ENCODE peak calls at places on chromosome 9, in six cellular contexts. One of them, this sample, is unnamed.

GRCh38 chr9:87505869-87506678 is 8.4 kb downstream of the DAPK1 start:
- DNase-seq in activated naive CD4-positive, alpha-beta T cell treated with anti-CD3 and anti-CD28 coated beads for 36 hours: no peak
- DNase-seq in effector memory CD8-positive, alpha-beta T cell: no peak
- DNase-seq in stimulated activated CD4-positive, alpha-beta T cell treated with anti-CD3 and anti-CD28 coated beads, TNF-alpha, amount 100 ng/mL, for 48 hours: no peak
- DNase-seq in transverse colon: no peak
- DNase-seq in NCI-H1694 treated with DMSO at 0.1 percent for 48 hours: no peak
- DNase-seq in this sample: no peak

GRCh38 chr9:129646252-129646651 is 4.3 kb upstream of the ASB6 start:
- DNase-seq in activated naive CD4-positive, alpha-beta T cell treated with anti-CD3 and anti-CD28 coated beads for 36 hours: no peak
- DNase-seq in effector memory CD8-positive, alpha-beta T cell: no peak
- DNase-seq in stimulated activated CD4-positive, alpha-beta T cell treated with anti-CD3 and anti-CD28 coated beads, TNF-alpha, amount 100 ng/mL, for 48 hours: no peak
- DNase-seq in transverse colon: no peak
- DNase-seq in NCI-H1694 treated with DMSO at 0.1 percent for 48 hours: no peak
- DNase-seq in this sample: no peak

GRCh38 chr9:74293479-74293878 is 203.7 kb upstream of the RORB start:
- DNase-seq in activated naive CD4-positive, alpha-beta T cell treated with anti-CD3 and anti-CD28 coated beads for 36 hours: no peak
- DNase-seq in effector memory CD8-positive, alpha-beta T cell: no peak
- DNase-seq in stimulated activated CD4-positive, alpha-beta T cell treated with anti-CD3 and anti-CD28 coated beads, TNF-alpha, amount 100 ng/mL, for 48 hours: no peak
- DNase-seq in transverse colon: no peak
- DNase-seq in NCI-H1694 treated with DMSO at 0.1 percent for 48 hours: no peak
- DNase-seq in this sample: no peak

GRCh38 chr9:130175355-130175754 is 3.2 kb downstream of the NCS1 start:
- DNase-seq in activated naive CD4-positive, alpha-beta T cell treated with anti-CD3 and anti-CD28 coated beads for 36 hours: no peak
- DNase-seq in effector memory CD8-positive, alpha-beta T cell: no peak
- DNase-seq in stimulated activated CD4-positive, alpha-beta T cell treated with anti-CD3 and anti-CD28 coated beads, TNF-alpha, amount 100 ng/mL, for 48 hours: no peak
- DNase-seq in transverse colon: no peak
- DNase-seq in NCI-H1694 treated with DMSO at 0.1 percent for 48 hours: no peak
- DNase-seq in this sample: no peak

GRCh38 chr9:124839612-124840299 is 13.5 kb upstream of the WDR38 start:
- DNase-seq in activated naive CD4-positive, alpha-beta T cell treated with anti-CD3 and anti-CD28 coated beads for 36 hours: no peak
- DNase-seq in effector memory CD8-positive, alpha-beta T cell: no peak
- DNase-seq in stimulated activated CD4-positive, alpha-beta T cell treated with anti-CD3 and anti-CD28 coated beads, TNF-alpha, amount 100 ng/mL, for 48 hours: no peak
- DNase-seq in transverse colon: no peak
- DNase-seq in NCI-H1694 treated with DMSO at 0.1 percent for 48 hours: no peak
- DNase-seq in this sample: no peak

GRCh38 chr9:82260691-82261090 is 272.1 kb downstream of the SPATA31D1 start:
- DNase-seq in activated naive CD4-positive, alpha-beta T cell treated with anti-CD3 and anti-CD28 coated beads for 36 hours: no peak
- DNase-seq in effector memory CD8-positive, alpha-beta T cell: no peak
- DNase-seq in stimulated activated CD4-positive, alpha-beta T cell treated with anti-CD3 and anti-CD28 coated beads, TNF-alpha, amount 100 ng/mL, for 48 hours: no peak
- DNase-seq in transverse colon: no peak
- DNase-seq in NCI-H1694 treated with DMSO at 0.1 percent for 48 hours: no peak
- DNase-seq in this sample: no peak

GRCh38 chr9:21813575-21814473 is 11.4 kb downstream of the MTAP start:
- DNase-seq in activated naive CD4-positive, alpha-beta T cell treated with anti-CD3 and anti-CD28 coated beads for 36 hours: peak
- DNase-seq in effector memory CD8-positive, alpha-beta T cell: peak
- DNase-seq in stimulated activated CD4-positive, alpha-beta T cell treated with anti-CD3 and anti-CD28 coated beads, TNF-alpha, amount 100 ng/mL, for 48 hours: no peak
- DNase-seq in transverse colon: peak
- DNase-seq in NCI-H1694 treated with DMSO at 0.1 percent for 48 hours: peak
- DNase-seq in this sample: peak

GRCh38 chr9:136007906-136008692 is 46.9 kb upstream of the UBAC1 start:
- DNase-seq in activated naive CD4-positive, alpha-beta T cell treated with anti-CD3 and anti-CD28 coated beads for 36 hours: no peak
- DNase-seq in effector memory CD8-positive, alpha-beta T cell: no peak
- DNase-seq in stimulated activated CD4-positive, alpha-beta T cell treated with anti-CD3 and anti-CD28 coated beads, TNF-alpha, amount 100 ng/mL, for 48 hours: no peak
- DNase-seq in transverse colon: no peak
- DNase-seq in NCI-H1694 treated with DMSO at 0.1 percent for 48 hours: no peak
- DNase-seq in this sample: no peak

GRCh38 chr9:134502261-134503211 is 139.1 kb upstream of the COL5A1 start:
- DNase-seq in activated naive CD4-positive, alpha-beta T cell treated with anti-CD3 and anti-CD28 coated beads for 36 hours: no peak
- DNase-seq in effector memory CD8-positive, alpha-beta T cell: no peak
- DNase-seq in stimulated activated CD4-positive, alpha-beta T cell treated with anti-CD3 and anti-CD28 coated beads, TNF-alpha, amount 100 ng/mL, for 48 hours: no peak
- DNase-seq in transverse colon: peak
- DNase-seq in NCI-H1694 treated with DMSO at 0.1 percent for 48 hours: no peak
- DNase-seq in this sample: no peak

GRCh38 chr9:127858041-127858512 is 3.6 kb upstream of the ENG start:
- DNase-seq in activated naive CD4-positive, alpha-beta T cell treated with anti-CD3 and anti-CD28 coated beads for 36 hours: no peak
- DNase-seq in effector memory CD8-positive, alpha-beta T cell: no peak
- DNase-seq in stimulated activated CD4-positive, alpha-beta T cell treated with anti-CD3 and anti-CD28 coated beads, TNF-alpha, amount 100 ng/mL, for 48 hours: no peak
- DNase-seq in transverse colon: no peak
- DNase-seq in NCI-H1694 treated with DMSO at 0.1 percent for 48 hours: peak
- DNase-seq in this sample: no peak

GRCh38 chr9:86577420-86578333 is 223.5 kb upstream of the TUT7 start:
- DNase-seq in activated naive CD4-positive, alpha-beta T cell treated with anti-CD3 and anti-CD28 coated beads for 36 hours: no peak
- DNase-seq in effector memory CD8-positive, alpha-beta T cell: no peak
- DNase-seq in stimulated activated CD4-positive, alpha-beta T cell treated with anti-CD3 and anti-CD28 coated beads, TNF-alpha, amount 100 ng/mL, for 48 hours: no peak
- DNase-seq in transverse colon: no peak
- DNase-seq in NCI-H1694 treated with DMSO at 0.1 percent for 48 hours: no peak
- DNase-seq in this sample: no peak

GRCh38 chr9:99437145-99437544 is 215.1 kb downstream of the SEC61B start:
- DNase-seq in activated naive CD4-positive, alpha-beta T cell treated with anti-CD3 and anti-CD28 coated beads for 36 hours: no peak
- DNase-seq in effector memory CD8-positive, alpha-beta T cell: no peak
- DNase-seq in stimulated activated CD4-positive, alpha-beta T cell treated with anti-CD3 and anti-CD28 coated beads, TNF-alpha, amount 100 ng/mL, for 48 hours: no peak
- DNase-seq in transverse colon: no peak
- DNase-seq in NCI-H1694 treated with DMSO at 0.1 percent for 48 hours: no peak
- DNase-seq in this sample: no peak

GRCh38 chr9:13013976-13014375 is 239.2 kb downstream of the LURAP1L start:
- DNase-seq in activated naive CD4-positive, alpha-beta T cell treated with anti-CD3 and anti-CD28 coated beads for 36 hours: no peak
- DNase-seq in effector memory CD8-positive, alpha-beta T cell: no peak
- DNase-seq in stimulated activated CD4-positive, alpha-beta T cell treated with anti-CD3 and anti-CD28 coated beads, TNF-alpha, amount 100 ng/mL, for 48 hours: no peak
- DNase-seq in transverse colon: no peak
- DNase-seq in NCI-H1694 treated with DMSO at 0.1 percent for 48 hours: no peak
- DNase-seq in this sample: no peak

GRCh38 chr9:127166651-127167524 is 44.5 kb upstream of the ANGPTL2 start:
- DNase-seq in activated naive CD4-positive, alpha-beta T cell treated with anti-CD3 and anti-CD28 coated beads for 36 hours: peak
- DNase-seq in effector memory CD8-positive, alpha-beta T cell: no peak
- DNase-seq in stimulated activated CD4-positive, alpha-beta T cell treated with anti-CD3 and anti-CD28 coated beads, TNF-alpha, amount 100 ng/mL, for 48 hours: no peak
- DNase-seq in transverse colon: peak
- DNase-seq in NCI-H1694 treated with DMSO at 0.1 percent for 48 hours: no peak
- DNase-seq in this sample: no peak

GRCh38 chr9:87093777-87094176 is 146.5 kb upstream of the GAS1 start:
- DNase-seq in activated naive CD4-positive, alpha-beta T cell treated with anti-CD3 and anti-CD28 coated beads for 36 hours: no peak
- DNase-seq in effector memory CD8-positive, alpha-beta T cell: no peak
- DNase-seq in stimulated activated CD4-positive, alpha-beta T cell treated with anti-CD3 and anti-CD28 coated beads, TNF-alpha, amount 100 ng/mL, for 48 hours: no peak
- DNase-seq in transverse colon: no peak
- DNase-seq in NCI-H1694 treated with DMSO at 0.1 percent for 48 hours: no peak
- DNase-seq in this sample: no peak

GRCh38 chr9:87346061-87346665 is 151.5 kb upstream of the DAPK1 start:
- DNase-seq in activated naive CD4-positive, alpha-beta T cell treated with anti-CD3 and anti-CD28 coated beads for 36 hours: no peak
- DNase-seq in effector memory CD8-positive, alpha-beta T cell: no peak
- DNase-seq in stimulated activated CD4-positive, alpha-beta T cell treated with anti-CD3 and anti-CD28 coated beads, TNF-alpha, amount 100 ng/mL, for 48 hours: no peak
- DNase-seq in transverse colon: no peak
- DNase-seq in NCI-H1694 treated with DMSO at 0.1 percent for 48 hours: no peak
- DNase-seq in this sample: no peak

GRCh38 chr9:92146610-92147009 is 31.4 kb upstream of the SPTLC1 start:
- DNase-seq in activated naive CD4-positive, alpha-beta T cell treated with anti-CD3 and anti-CD28 coated beads for 36 hours: no peak
- DNase-seq in effector memory CD8-positive, alpha-beta T cell: no peak
- DNase-seq in stimulated activated CD4-positive, alpha-beta T cell treated with anti-CD3 and anti-CD28 coated beads, TNF-alpha, amount 100 ng/mL, for 48 hours: no peak
- DNase-seq in transverse colon: no peak
- DNase-seq in NCI-H1694 treated with DMSO at 0.1 percent for 48 hours: no peak
- DNase-seq in this sample: no peak

This sample was measured in hypothalamus.